ENCODE peak calls at places on chromosomes 12 and 14, in four cellular contexts. N, E, X and Z are unnamed samples.

GRCh38 chr12:132133952-132134652 is 10.0 kb downstream of the DDX51 start:
- DNase-seq in X (no peak), E (peak), N (peak), Z (no peak)

GRCh38 chr12:122184522-122184921 is 1.6 kb downstream of the LRRC43 start:
- DNase-seq in E (no peak), N (no peak), X (no peak), Z (no peak)

GRCh38 chr12:110379201-110379600 is 24.3 kb downstream of the ANAPC7 start:
- DNase-seq in N (no peak), X (no peak), E (no peak), Z (no peak)

GRCh38 chr12:5494343-5494742 is 62.4 kb downstream of the NTF3 start:
- DNase-seq in N (no peak), X (no peak), E (no peak), Z (no peak)

GRCh38 chr12:72030272-72030671 is 91.6 kb downstream of the TPH2 start:
- DNase-seq in N (peak), E (no peak), X (no peak), Z (no peak)

GRCh38 chr14:104505085-104506074 is 74.2 kb upstream of the C14orf180 start:
- DNase-seq in E (no peak), N (no peak), X (no peak), Z (no peak)

GRCh38 chr14:44438936-44439335 is 68.1 kb downstream of the FSCB start:
- DNase-seq in E (no peak), N (no peak), X (no peak), Z (no peak)

GRCh38 chr14:24253936-24254335 is 9.0 kb downstream of the TGM1 start:
- DNase-seq in N (no peak), E (no peak), X (no peak), Z (no peak)

GRCh38 chr12:3167636-3168035 is 90.5 kb downstream of the TSPAN9 start:
- DNase-seq in N (no peak), X (no peak), E (no peak), Z (no peak)